ENCODE peak calls at places on chromosome X, in ten cellular contexts. H is NCI-H510A treated with DMSO at 0.1 percent for 48 hours; T is activated naive CD8-positive, alpha-beta T cell treated with anti-CD3 and anti-CD28 coated beads, Interleukin-2, amount 10 ng/mL, durations not matched to agents 7 days and 5 days; E is Panc1; R is iris pigment epithelial cell; W is stimulated activated CD8-positive, alpha-beta memory T cell treated with anti-CD3 and anti-CD28 coated beads, Interleukin-15, amount 100 ng/mL, for 4 hours; B is stimulated activated naive CD8-positive, alpha-beta T cell treated with anti-CD3 and anti-CD28 coated beads, Interleukin-15, Interleukin-2, amounts not matched to agents 100 U/mL and 50 U/mL, for 24 hours; P is LoVo; Y is choroid plexus epithelial cell; U is posterior cingulate gyrus. F is an unnamed sample.
A peak's percentile ranks its signal among the peaks of the same experiment; 100 is the strongest.

GRCh38 chrX:10360121-10360520 is 203.3 kb downstream of the CLCN4 start:
- DNase-seq in R (no peak), U (peak; percentile 11), E (no peak), W (no peak), B (no peak), Y (no peak), H (no peak), P (no peak), T (no peak), F (peak; percentile 8)

GRCh38 chrX:154516655-154517100 is 646 bp upstream of the FAM3A start:
- DNase-seq in T (no peak), Y (peak; percentile 81), B (no peak), U (no peak), W (no peak), H (no peak), P (no peak), R (peak; percentile 71), E (no peak), F (peak; percentile 77)

GRCh38 chrX:100447563-100448397 is 37.7 kb upstream of the PCDH19 start:
- DNase-seq in E (peak; percentile 22), R (peak; percentile 12), B (peak; percentile 11), Y (peak; percentile 33), P (peak; percentile 16), H (peak; percentile 8), T (no peak), W (no peak), U (peak; percentile 19), F (peak; percentile 36)

GRCh38 chrX:276588-277171 is 4.5 kb upstream of the PLCXD1 start:
- DNase-seq in B (peak; percentile 29), P (no peak), Y (peak; percentile 31), H (no peak), W (no peak), U (no peak), R (peak; percentile 54), T (peak; percentile 51), E (no peak), F (peak; percentile 90)

GRCh38 chrX:74259879-74260491 is 44.0 kb upstream of the ZCCHC13 start:
- DNase-seq in E (no peak), U (no peak), W (no peak), Y (no peak), H (no peak), R (no peak), P (no peak), B (no peak), T (no peak), F (no peak)

GRCh38 chrX:72018277-72019112 is 107.8 kb downstream of the NHSL2 start:
- DNase-seq in E (no peak), T (peak; percentile 86), H (peak; percentile 8), W (peak; percentile 64), B (peak; percentile 82), U (peak; percentile 72), Y (peak; percentile 90), P (peak; percentile 73), R (peak; percentile 87), F (peak; percentile 93)

GRCh38 chrX:77527233-77528001 is 80.2 kb downstream of the FGF16 start:
- DNase-seq in T (no peak), P (no peak), B (no peak), E (no peak), Y (no peak), R (no peak), H (no peak), U (no peak), W (no peak), F (no peak)

GRCh38 chrX:96763608-96764007 is 79.0 kb downstream of the DIAPH2 start:
- DNase-seq in T (no peak), P (no peak), Y (no peak), E (no peak), R (no peak), B (no peak), U (no peak), H (no peak), W (no peak), F (no peak)

GRCh38 chrX:37653397-37654085 is 32.0 kb upstream of the XK start:
- DNase-seq in U (no peak), E (no peak), H (no peak), W (no peak), R (no peak), P (no peak), T (no peak), Y (no peak), B (no peak), F (no peak)

GRCh38 chrX:49053223-49054072 is 5.4 kb upstream of the CCDC120 start:
- DNase-seq in B (peak; percentile 71), R (peak; percentile 45), H (peak; percentile 44), P (peak; percentile 29), E (no peak), U (peak; percentile 50), W (peak; percentile 22), T (peak; percentile 70), Y (peak; percentile 55), F (peak; percentile 63)

GRCh38 chrX:32530802-32531403 is 680.4 kb downstream of the DMD start:
- DNase-seq in U (peak; percentile 8), H (peak; percentile 62), Y (peak; percentile 66), T (no peak), E (no peak), R (peak; percentile 46), W (no peak), P (peak; percentile 25), B (peak; percentile 3), F (peak; percentile 49)

GRCh38 chrX:19799319-19800182 is 87.8 kb downstream of the SH3KBP1 start:
- DNase-seq in E (no peak), U (no peak), Y (peak; percentile 33), B (no peak), T (no peak), H (peak; percentile 48), R (peak; percentile 59), P (no peak), W (no peak), F (peak; percentile 80)

GRCh38 chrX:103356023-103356798 is at the start of gene TCEAL9:
- DNase-seq in B (peak; percentile 11), U (peak; percentile 33), Y (peak; percentile 86), P (peak; percentile 24), H (peak; percentile 22), W (no peak), T (no peak), R (peak; percentile 73), E (no peak), F (peak; percentile 84)

GRCh38 chrX:151155234-151155633 is 21.1 kb upstream of the GPR50 start:
- DNase-seq in T (no peak), W (no peak), U (no peak), R (no peak), P (no peak), E (no peak), Y (no peak), B (no peak), H (no peak), F (no peak)

GRCh38 chrX:104750146-104750699 is 184.2 kb downstream of the IL1RAPL2 start:
- DNase-seq in P (no peak), U (no peak), H (no peak), R (no peak), B (no peak), T (no peak), W (no peak), Y (no peak), E (no peak), F (no peak)

GRCh38 chrX:53223068-53223693 is 1.8 kb downstream of the KDM5C start:
- DNase-seq in U (no peak), T (no peak), Y (no peak), B (no peak), W (no peak), P (peak; percentile 13), H (no peak), E (no peak), R (no peak), F (peak; percentile 22)

GRCh38 chrX:49137492-49137891 is 14.0 kb upstream of the GPKOW start:
- DNase-seq in E (no peak), W (no peak), T (no peak), P (no peak), Y (no peak), H (no peak), U (no peak), B (no peak), R (no peak), F (no peak)

GRCh38 chrX:63250253-63250868 is 100.8 kb downstream of the SPIN4 start:
- DNase-seq in U (no peak), H (no peak), E (peak; percentile 56), R (peak; percentile 82), P (peak; percentile 58), Y (peak; percentile 89), W (no peak), B (peak; percentile 28), T (no peak), F (peak; percentile 76)

GRCh38 chrX:134236690-134237362 is at the start of gene CCDC160:
- DNase-seq in R (peak; percentile 4), T (peak; percentile 40), H (no peak), B (peak; percentile 26), E (no peak), Y (peak; percentile 30), U (peak; percentile 65), W (no peak), P (peak; percentile 25), F (peak; percentile 27)

GRCh38 chrX:2447484-2447883 is 53.3 kb downstream of the DHRSX start:
- DNase-seq in Y (no peak), R (no peak), U (no peak), H (no peak), W (no peak), B (no peak), P (no peak), E (no peak), T (no peak), F (no peak)

GRCh38 chrX:55623100-55623499 is at the start of gene FOXR2:
- DNase-seq in R (no peak), B (no peak), H (no peak), T (no peak), U (no peak), Y (no peak), W (no peak), E (no peak), P (no peak), F (no peak)

GRCh38 chrX:17860811-17861495 is at the start of gene RAI2:
- DNase-seq in H (peak; percentile 16), Y (no peak), U (peak; percentile 15), W (peak; percentile 9), B (peak; percentile 9), T (peak; percentile 28), P (peak; percentile 0), E (no peak), R (no peak), F (no peak)

GRCh38 chrX:154411981-154412340 is 622 bp downstream of the TAFAZZIN start:
- DNase-seq in E (no peak), Y (peak; percentile 65), T (peak; percentile 65), P (no peak), B (peak; percentile 72), H (peak; percentile 35), U (peak; percentile 44), R (peak; percentile 52), W (no peak), F (peak; percentile 71)

GRCh38 chrX:98380106-98380505 is 1496.4 kb downstream of the RPA4 start:
- DNase-seq in T (no peak), R (no peak), Y (no peak), P (no peak), U (no peak), H (no peak), E (no peak), W (no peak), B (no peak), F (no peak)

GRCh38 chrX:19046343-19047215 is 62.7 kb upstream of the PHKA2 start:
- DNase-seq in H (no peak), B (no peak), U (no peak), T (no peak), R (peak; percentile 47), P (peak; percentile 20), E (peak; percentile 53), Y (peak; percentile 52), W (no peak), F (peak; percentile 58)

GRCh38 chrX:43741843-43742573 is 85.9 kb downstream of the MAOA start:
- DNase-seq in E (no peak), W (no peak), R (peak; percentile 69), T (no peak), H (no peak), U (no peak), P (no peak), Y (peak; percentile 74), B (no peak), F (peak; percentile 50)

GRCh38 chrX:53422091-53422914 is at the start of the genes RIBC1 and SMC1A:
- DNase-seq in H (peak; percentile 92), P (peak; percentile 87), Y (peak; percentile 98), U (peak; percentile 92), E (peak; percentile 83), T (peak; percentile 89), R (peak; percentile 99), B (peak; percentile 92), W (peak; percentile 91), F (peak; percentile 96)

GRCh38 chrX:113800955-113801354 is 782.9 kb upstream of the HTR2C start:
- DNase-seq in Y (no peak), U (no peak), P (no peak), W (no peak), E (no peak), H (no peak), R (no peak), T (no peak), B (no peak), F (no peak)

F was measured in GM23248.